ENCODE peak calls at places on chromosomes 5 and 9, in ten cellular contexts. H is A549, D is mammary epithelial cell, J is uterus, X is thoracic aorta, U is hepatocyte, Q is left ventricle myocardium inferior, I is coronary artery, S is dorsolateral prefrontal cortex, L is right lobe of liver. M is an unnamed sample.

GRCh38 chr9:87337335-87338074 is 160.2 kb upstream of the DAPK1 start:
- DNase-seq in H (peak; percentile 79), D (peak; percentile 9), J (peak; percentile 29), X (no peak), U (peak; percentile 19), Q (no peak), I (no peak), S (no peak), L (no peak), M (no peak)

GRCh38 chr9:129141066-129142041 is 30.1 kb downstream of the PTPA start:
- DNase-seq in H (peak; percentile 31), D (peak; percentile 69), J (peak; percentile 84), X (no peak), U (peak; percentile 82), Q (peak; percentile 69), I (peak; percentile 94), S (no peak), L (peak; percentile 57), M (peak; percentile 54)

GRCh38 chr9:74512416-74512815 is 15.3 kb downstream of the RORB start:
- DNase-seq in H (no peak), D (no peak), J (no peak), X (no peak), U (no peak), Q (no peak), I (no peak), S (no peak), L (no peak), M (no peak)

GRCh38 chr5:31075981-31076380 is 117.5 kb upstream of the CDH6 start:
- DNase-seq in H (no peak), D (no peak), J (no peak), X (no peak), U (no peak), Q (no peak), I (no peak), S (no peak), L (no peak), M (no peak)

GRCh38 chr9:9764821-9765220 is 848.0 kb downstream of the PTPRD start:
- DNase-seq in H (no peak), D (no peak), J (no peak), X (no peak), U (no peak), Q (no peak), I (no peak), S (no peak), L (no peak), M (no peak)

GRCh38 chr5:154010660-154011059 is 28.1 kb downstream of the FAM114A2 start:
- DNase-seq in H (no peak), D (no peak), J (no peak), X (no peak), U (no peak), Q (no peak), I (no peak), S (no peak), L (no peak), M (no peak)

GRCh38 chr9:89346703-89347102 is 28.4 kb downstream of the SECISBP2 start:
- DNase-seq in H (no peak), D (no peak), J (no peak), X (no peak), U (no peak), Q (no peak), I (no peak), S (no peak), L (no peak), M (no peak)

GRCh38 chr5:128674837-128675446 is 136.9 kb upstream of the FBN2 start:
- DNase-seq in H (peak; percentile 52), D (peak; percentile 43), J (no peak), X (no peak), U (peak; percentile 55), Q (no peak), I (no peak), S (no peak), L (peak; percentile 28), M (no peak)

GRCh38 chr9:91160181-91160580 is 201.5 kb downstream of the AUH start:
- DNase-seq in H (no peak), D (no peak), J (no peak), X (no peak), U (no peak), Q (no peak), I (no peak), S (no peak), L (no peak), M (no peak)

GRCh38 chr9:91160599-91161464 is 200.9 kb downstream of the AUH start:
- DNase-seq in H (no peak), D (no peak), J (no peak), X (no peak), U (no peak), Q (no peak), I (peak; percentile 68), S (no peak), L (no peak), M (no peak)

GRCh38 chr9:91157891-91158660 is 203.6 kb downstream of the AUH start:
- DNase-seq in H (no peak), D (no peak), J (no peak), X (no peak), U (no peak), Q (no peak), I (peak; percentile 52), S (no peak), L (no peak), M (no peak)

GRCh38 chr9:91158946-91159345 is 202.8 kb downstream of the AUH start:
- DNase-seq in H (no peak), D (no peak), J (no peak), X (no peak), U (no peak), Q (no peak), I (peak; percentile 35), S (no peak), L (no peak), M (no peak)

DNA sequence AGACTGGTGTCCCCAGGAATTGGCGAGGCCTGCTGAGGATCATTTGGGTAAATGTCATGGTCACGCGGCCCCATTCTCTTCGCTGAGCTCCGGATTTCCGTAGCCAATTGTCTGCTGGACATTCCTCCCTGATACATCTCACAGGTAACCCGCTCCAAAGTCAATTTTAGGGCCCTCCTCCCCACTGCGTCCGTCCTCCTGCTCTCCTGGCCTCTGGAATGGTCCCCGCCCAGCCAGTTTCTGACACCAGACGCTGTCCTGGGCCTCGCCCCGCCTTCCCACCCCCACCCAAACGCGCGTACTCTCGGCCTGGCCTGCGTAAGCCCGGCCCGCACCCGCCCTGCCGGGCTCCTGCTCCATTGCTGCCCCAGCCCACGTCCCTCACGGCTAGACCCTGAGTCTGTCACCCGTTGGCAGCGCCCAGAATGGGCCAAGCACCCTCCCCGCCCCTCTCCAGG is 202.0 kb downstream of the AUH start:
- DNase-seq in H (no peak), D (no peak), J (no peak), X (no peak), U (no peak), Q (peak; percentile 65), I (peak; percentile 71), S (no peak), L (no peak), M (peak; percentile 49)
- H3K27ac ChIP-seq in H (no peak overlapping the region), D (no peak overlapping the region), J (peak overlapping the region; percentile 53), X (no peak overlapping the region), U (no peak overlapping the region), Q (peak overlapping the region; percentile 74), I (no peak overlapping the region), S (no peak overlapping the region), L (no peak overlapping the region), M (peak overlapping the region; percentile 63)

GRCh38 chr5:61817472-61818326 is 485.6 kb downstream of the ZSWIM6 start:
- DNase-seq in H (peak; percentile 64), D (peak; percentile 46), J (no peak), X (no peak), U (peak; percentile 76), Q (peak; percentile 19), I (no peak), S (peak; percentile 68), L (peak; percentile 51), M (no peak)

GRCh38 chr5:61823796-61824195 is 482.2 kb upstream of the KIF2A start:
- DNase-seq in H (no peak), D (no peak), J (no peak), X (no peak), U (no peak), Q (no peak), I (no peak), S (no peak), L (no peak), M (no peak)

GRCh38 chr5:61822584-61822983 is 483.4 kb upstream of the KIF2A start:
- DNase-seq in H (no peak), D (no peak), J (no peak), X (no peak), U (no peak), Q (no peak), I (no peak), S (no peak), L (no peak), M (no peak)

GRCh38 chr5:61824396-61824795 is 481.6 kb upstream of the KIF2A start:
- DNase-seq in H (no peak), D (no peak), J (no peak), X (no peak), U (no peak), Q (no peak), I (no peak), S (no peak), L (no peak), M (no peak)

GRCh38 chr5:61821561-61821960 is 484.4 kb upstream of the KIF2A start:
- DNase-seq in H (no peak), D (no peak), J (no peak), X (no peak), U (no peak), Q (no peak), I (no peak), S (no peak), L (no peak), M (no peak)
- TF ChIP-seq CTCF in H (no peak), D (no peak), J (no peak), X (no peak), U (no peak), Q (no peak), I (no peak), S (no peak), L (no peak), M (no peak)

GRCh38 chr9:132605387-132605786 is 23.0 kb downstream of the BARHL1 start:
- DNase-seq in H (no peak), D (no peak), J (no peak), X (no peak), U (no peak), Q (no peak), I (no peak), S (no peak), L (no peak), M (no peak)

GRCh38 chr9:132600326-132600984 is 18.0 kb downstream of the BARHL1 start:
- DNase-seq in H (no peak), D (no peak), J (no peak), X (no peak), U (no peak), Q (no peak), I (no peak), S (no peak), L (no peak), M (no peak)

GRCh38 chr9:132597073-132597775 is 14.8 kb downstream of the BARHL1 start:
- DNase-seq in H (no peak), D (no peak), J (no peak), X (no peak), U (no peak), Q (peak; percentile 82), I (no peak), S (peak; percentile 16), L (no peak), M (no peak)

DNA sequence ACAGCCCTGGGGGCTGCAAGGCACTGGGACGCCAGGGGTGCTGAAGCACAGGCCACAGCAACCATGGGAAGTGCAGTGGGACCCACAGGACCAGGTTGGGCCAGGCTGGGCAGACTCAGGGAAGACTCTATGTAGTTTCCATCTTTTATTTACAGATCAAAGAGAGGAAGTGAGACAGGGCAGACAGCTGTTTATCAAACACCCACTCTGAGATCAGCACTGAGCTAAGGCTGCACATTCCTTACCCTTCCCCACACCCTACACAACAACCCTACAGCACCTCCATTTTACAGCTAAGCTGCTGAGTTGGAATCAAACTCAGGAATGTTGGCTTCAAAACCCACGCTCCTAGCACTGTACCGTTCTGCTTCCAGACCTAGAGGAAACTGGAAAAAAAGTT is 19.8 kb downstream of the BARHL1 start:
- DNase-seq in H (no peak), D (no peak), J (no peak), X (no peak), U (no peak), Q (no peak), I (no peak), S (no peak), L (no peak), M (no peak)
- H3K27ac ChIP-seq in H (no peak overlapping the region), D (no peak overlapping the region), J (no peak overlapping the region), X (no peak overlapping the region), U (no peak overlapping the region), Q (no peak overlapping the region), I (no peak overlapping the region), S (no peak overlapping the region), L (no peak overlapping the region), M (no peak overlapping the region)

GRCh38 chr9:83218411-83219090 is 155.6 kb upstream of the RASEF start:
- DNase-seq in H (no peak), D (no peak), J (no peak), X (no peak), U (no peak), Q (no peak), I (no peak), S (no peak), L (no peak), M (no peak)

GRCh38 chr9:83220737-83221136 is 157.8 kb upstream of the RASEF start:
- DNase-seq in H (no peak), D (peak; percentile 89), J (no peak), X (no peak), U (peak; percentile 65), Q (no peak), I (no peak), S (no peak), L (no peak), M (no peak)

GRCh38 chr9:83219924-83220438 is 157.0 kb upstream of the RASEF start:
- DNase-seq in H (no peak), D (peak; percentile 20), J (no peak), X (no peak), U (peak; percentile 39), Q (no peak), I (no peak), S (no peak), L (no peak), M (no peak)

DNA sequence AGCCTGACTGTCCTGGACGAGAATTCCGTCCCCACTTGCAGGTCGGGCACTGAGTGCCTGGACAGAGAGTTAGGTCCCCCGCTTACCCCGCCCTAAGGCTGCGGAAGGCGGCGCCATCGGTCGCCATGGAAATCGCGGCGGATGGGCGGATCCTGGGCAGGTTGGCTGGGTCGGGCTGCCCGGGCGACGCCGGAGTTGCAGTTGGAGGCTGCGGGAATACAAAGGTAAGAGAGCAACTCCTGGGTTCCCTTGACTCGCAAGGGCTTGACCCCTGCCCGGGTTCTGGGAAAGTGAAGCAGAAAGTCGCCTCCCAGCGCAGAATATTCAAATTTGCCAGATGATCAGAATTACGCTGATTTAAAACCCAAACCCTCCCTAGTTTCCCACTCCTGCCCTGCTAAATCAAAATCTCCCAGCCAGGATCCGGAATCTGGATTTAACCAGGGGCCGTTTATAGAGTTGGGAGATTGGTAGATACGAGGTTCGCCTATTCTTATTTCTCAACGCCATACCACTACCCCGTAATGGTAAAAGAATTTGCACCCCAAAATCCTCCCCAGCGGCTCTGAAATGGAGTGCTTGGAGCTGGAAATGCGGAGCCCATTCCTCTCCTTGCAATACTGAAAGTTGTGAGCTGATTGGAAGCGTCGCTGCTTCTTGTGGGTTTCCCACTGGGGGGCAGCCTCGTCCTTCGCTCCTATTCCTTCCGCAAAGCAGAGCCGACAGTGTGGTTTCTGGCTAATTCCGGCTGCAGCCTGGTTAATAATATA is 156.4 kb upstream of the RASEF start:
- DNase-seq in H (peak; percentile 58), D (peak; percentile 72), J (peak; percentile 67), X (no peak), U (peak; percentile 91), Q (peak; percentile 79), I (no peak), S (peak; percentile 66), L (peak; percentile 81), M (peak; percentile 67)
- TF ChIP-seq CTCF in H (peak; percentile 46), D (peak; percentile 32), J (peak; percentile 28), X (peak; percentile 30), U (peak; percentile 70), Q (peak; percentile 91), I (no peak), S (no peak), L (no peak), M (peak; percentile 19)